ENCODE peak calls at places on chromosomes 4 and X, in eight cellular contexts. D is ovary, A is fibroblast of mammary gland, E is mucosa of descending colon, O is OCI-LY7, Y is HFF-Myc, T is MM.1S, M is BJ. J is an unnamed sample.

GRCh38 chr4:160406426-160406825 is 1303.5 kb downstream of the RAPGEF2 start:
- DNase-seq in D (no peak), A (no peak), E (no peak), O (no peak), Y (no peak), T (no peak), M (no peak), J (no peak)

GRCh38 chr4:41124916-41125548 is 89.3 kb downstream of the APBB2 start:
- DNase-seq in D (no peak), A (no peak), E (no peak), O (no peak), Y (no peak), T (no peak), M (no peak), J (no peak)

GRCh38 chrX:9341305-9342201 is 123.3 kb upstream of the TBL1X start:
- DNase-seq in D (peak; percentile 71), A (peak; percentile 65), E (peak; percentile 90), O (peak; percentile 77), Y (no peak), T (peak; percentile 82), M (no peak), J (no peak)

GRCh38 chr4:80713409-80713808 is 317.1 kb upstream of the BMP3 start:
- DNase-seq in D (no peak), A (no peak), E (no peak), O (no peak), Y (no peak), T (no peak), M (no peak), J (no peak)

GRCh38 chrX:25034889-25035288 is 19.1 kb upstream of the ARX start:
- DNase-seq in D (no peak), A (peak; percentile 51), E (no peak), O (no peak), Y (no peak), T (no peak), M (no peak), J (no peak)

GRCh38 chr4:7649411-7649740 is 214.6 kb upstream of the PSAPL1 start:
- DNase-seq in D (no peak), A (no peak), E (no peak), O (peak; percentile 2), Y (no peak), T (no peak), M (no peak), J (no peak)

GRCh38 chrX:151974336-151975227 is at the start of gene GABRE:
- DNase-seq in D (peak; percentile 39), A (peak; percentile 26), E (peak; percentile 70), O (no peak), Y (no peak), T (peak; percentile 27), M (no peak), J (no peak)

GRCh38 chr4:84985952-84986351 is 19.5 kb upstream of the WDFY3 start:
- DNase-seq in D (no peak), A (peak; percentile 88), E (no peak), O (no peak), Y (peak; percentile 25), T (no peak), M (no peak), J (no peak)

GRCh38 chr4:145098675-145099037 is 545 bp downstream of the ABCE1 start:
- DNase-seq in D (no peak), A (peak; percentile 75), E (no peak), O (no peak), Y (peak; percentile 29), T (peak; percentile 35), M (no peak), J (no peak)

GRCh38 chrX:1205681-1206611 is 6.5 kb downstream of the CRLF2 start:
- DNase-seq in D (no peak), A (peak; percentile 63), E (no peak), O (peak; percentile 95), Y (peak; percentile 65), T (peak; percentile 79), M (peak; percentile 78), J (peak; percentile 93)

GRCh38 chr4:3805731-3806130 is 39.5 kb downstream of the ADRA2C start:
- DNase-seq in D (no peak), A (no peak), E (peak; percentile 31), O (no peak), Y (no peak), T (no peak), M (no peak), J (no peak)

GRCh38 chr4:83618991-83619390 is 83.1 kb downstream of the GPAT3 start:
- DNase-seq in D (no peak), A (peak; percentile 34), E (no peak), O (no peak), Y (no peak), T (no peak), M (no peak), J (no peak)

GRCh38 chrX:13821740-13822139 is 4.8 kb upstream of the GPM6B start:
- DNase-seq in D (no peak), A (peak; percentile 75), E (no peak), O (no peak), Y (no peak), T (no peak), M (no peak), J (no peak)

GRCh38 chrX:123920065-123920785 is 41.3 kb upstream of the STAG2 start:
- DNase-seq in D (no peak), A (peak; percentile 77), E (no peak), O (no peak), Y (peak; percentile 4), T (no peak), M (peak; percentile 7), J (no peak)

GRCh38 chr4:41213563-41214157 is 682 bp downstream of the APBB2 start:
- DNase-seq in D (peak; percentile 62), A (no peak), E (peak; percentile 56), O (peak; percentile 49), Y (no peak), T (no peak), M (no peak), J (no peak)

GRCh38 chr4:123621072-123621705 is 224.6 kb downstream of the SPRY1 start:
- DNase-seq in D (no peak), A (no peak), E (no peak), O (no peak), Y (no peak), T (no peak), M (no peak), J (no peak)

GRCh38 chrX:15293471-15293870 is 22.0 kb downstream of the ASB11 start:
- DNase-seq in D (no peak), A (peak; percentile 33), E (no peak), O (no peak), Y (no peak), T (no peak), M (no peak), J (no peak)

GRCh38 chrX:150507251-150507856 is 61.1 kb upstream of the MTM1 start:
- DNase-seq in D (no peak), A (no peak), E (no peak), O (no peak), Y (no peak), T (no peak), M (no peak), J (no peak)

GRCh38 chr4:166675411-166675810 is 558.9 kb downstream of the SPOCK3 start:
- DNase-seq in D (no peak), A (peak; percentile 23), E (no peak), O (no peak), Y (no peak), T (no peak), M (no peak), J (no peak)

GRCh38 chrX:20857746-20858145 is 516.5 kb upstream of the CNKSR2 start:
- DNase-seq in D (no peak), A (peak; percentile 55), E (no peak), O (no peak), Y (no peak), T (no peak), M (no peak), J (no peak)

GRCh38 chrX:9953396-9953795 is 13.8 kb upstream of the CLDN34 start:
- DNase-seq in D (no peak), A (no peak), E (no peak), O (peak; percentile 4), Y (no peak), T (no peak), M (no peak), J (no peak)

GRCh38 chr4:179867300-179867878 is 2375.8 kb upstream of the TENM3 start:
- DNase-seq in D (no peak), A (peak; percentile 9), E (no peak), O (peak; percentile 82), Y (no peak), T (peak; percentile 72), M (no peak), J (peak; percentile 19)
- TF ChIP-seq CTCF in D (no peak), A (peak; percentile 47), E (peak; percentile 34), O (peak; percentile 97), Y (peak; percentile 32), T (peak; percentile 90), M (no peak), J (peak; percentile 89)

GRCh38 chr4:99818661-99819060 is 2.0 kb downstream of the DAPP1 start:
- DNase-seq in D (no peak), A (no peak), E (no peak), O (no peak), Y (no peak), T (no peak), M (no peak), J (no peak)
- H3K4me3 ChIP-seq in D (no peak overlapping the region), A (no peak overlapping the region), E (no peak overlapping the region), O (peak overlapping the region; percentile 80), Y (no peak overlapping the region), T (peak overlapping the region; percentile 84), M (no peak overlapping the region), J (no peak overlapping the region)

DNA sequence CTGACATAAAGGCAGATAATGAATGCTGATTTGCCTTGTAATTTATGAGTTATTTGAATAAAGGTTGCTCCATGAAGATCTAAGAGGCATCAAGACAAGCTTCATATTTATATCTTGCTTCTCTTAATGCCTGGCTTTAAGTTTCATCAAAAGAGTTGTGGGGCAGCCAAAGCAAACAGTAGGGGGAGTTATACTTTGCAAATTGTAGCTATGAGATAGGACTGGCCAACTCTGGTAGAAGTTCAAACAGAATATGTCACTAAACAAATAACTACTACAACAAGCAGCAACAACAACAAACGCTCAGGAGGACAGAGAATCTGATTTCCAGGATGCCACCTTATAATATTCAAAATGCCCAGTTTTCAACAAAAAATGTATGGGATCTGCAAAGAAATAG is 69.1 kb upstream of the PLAC1 start:
- DNase-seq in D (no peak), A (peak; percentile 28), E (no peak), O (no peak), Y (no peak), T (no peak), M (no peak), J (peak; percentile 59)
- TF ChIP-seq CTCF in D (no peak), A (peak; percentile 27), E (no peak), O (peak; percentile 39), Y (peak; percentile 8), T (no peak), M (no peak), J (no peak)

DNA sequence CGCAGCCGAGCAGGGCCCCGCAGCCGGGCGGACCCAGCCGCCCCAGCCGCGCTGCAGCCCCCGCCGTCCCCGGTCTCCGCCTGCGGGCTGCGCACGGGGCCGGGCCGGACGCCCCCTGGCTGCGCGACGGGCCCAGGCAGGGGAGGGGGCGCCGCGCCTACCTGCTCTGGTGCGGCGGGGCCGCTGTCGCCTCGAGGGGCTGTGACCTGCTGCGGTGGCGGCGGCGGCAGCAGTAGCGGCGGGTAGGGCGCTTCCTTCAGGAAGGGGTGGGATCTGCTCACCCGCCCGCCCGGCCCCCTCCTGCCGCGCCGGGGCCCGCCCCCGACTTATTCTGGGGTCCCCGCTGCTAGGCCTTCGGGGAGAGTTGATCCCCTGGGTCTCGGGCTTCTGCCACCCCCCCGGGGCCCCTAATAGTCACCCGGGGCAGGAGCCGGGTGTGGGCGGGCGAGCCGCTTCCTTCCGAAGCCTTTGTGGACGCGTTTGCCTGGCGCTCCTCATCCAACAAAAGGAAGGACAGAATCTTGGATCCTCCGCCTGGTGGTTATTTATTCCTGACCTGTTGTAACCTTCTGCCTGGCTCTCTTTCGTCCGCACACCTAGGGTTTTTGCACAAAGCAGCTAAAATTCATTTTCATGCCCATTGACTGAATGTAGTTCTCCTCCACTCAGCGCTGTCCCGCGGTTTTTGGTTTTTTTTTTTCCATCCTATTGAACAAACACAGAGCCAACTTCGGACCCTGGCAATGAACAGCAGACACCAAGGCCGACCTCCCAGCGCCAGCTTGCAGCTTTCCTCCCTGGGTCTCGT is at the start of gene TMEM150C:
- DNase-seq in D (peak; percentile 53), A (peak; percentile 6), E (peak; percentile 53), O (no peak), Y (no peak), T (no peak), M (no peak), J (no peak)
- H3K4me3 ChIP-seq in D (peak within 1 kb of the TSS; percentile 43), A (peak within 1 kb of the TSS; percentile 38), E (peak within 1 kb of the TSS; percentile 34), O (no peak within 1 kb of the TSS), Y (peak within 1 kb of the TSS; percentile 23), T (no peak within 1 kb of the TSS), M (peak within 1 kb of the TSS; percentile 45), J (peak within 1 kb of the TSS; percentile 33)

J was measured in LNCaP clone FGC.